ENCODE peak calls at places on chromosomes 2 and 18, in six cellular contexts. Z is Peyer's patch, Y is hepatocyte, I is colonic mucosa, P is cardiac fibroblast, X is tibial nerve. L is an unnamed sample.

GRCh38 chr18:68035709-68036522 is 519.4 kb upstream of the DSEL start:
- DNase-seq in Z (no peak), Y (no peak), I (no peak), P (peak; percentile 37), X (no peak), L (peak; percentile 31)

GRCh38 chr2:205245001-205245400 is 437.3 kb upstream of the NRP2 start:
- DNase-seq in Z (no peak), Y (no peak), I (no peak), P (peak; percentile 11), X (no peak), L (no peak)

GRCh38 chr2:217994776-217995274 is 8.0 kb downstream of the TNS1 start:
- DNase-seq in Z (no peak), Y (no peak), I (no peak), P (peak; percentile 66), X (no peak), L (peak; percentile 39)

GRCh38 chr18:44601447-44601846 is 79.2 kb upstream of the SETBP1 start:
- DNase-seq in Z (no peak), Y (peak; percentile 55), I (no peak), P (peak; percentile 71), X (no peak), L (peak; percentile 86)

GRCh38 chr2:26298286-26298637 is 47.7 kb upstream of the SELENOI start:
- DNase-seq in Z (no peak), Y (no peak), I (no peak), P (no peak), X (no peak), L (no peak)

GRCh38 chr2:156437272-156437671 is 1.1 kb downstream of the GPD2 start:
- DNase-seq in Z (peak; percentile 63), Y (no peak), I (peak; percentile 34), P (peak; percentile 56), X (peak; percentile 65), L (no peak)

GRCh38 chr2:169799555-169799954 is 884 bp downstream of the SSB start:
- DNase-seq in Z (no peak), Y (no peak), I (no peak), P (peak; percentile 13), X (no peak), L (no peak)

GRCh38 chr18:63831080-63831788 is 56.0 kb downstream of the SERPINB7 start:
- DNase-seq in Z (no peak), Y (no peak), I (no peak), P (peak; percentile 13), X (no peak), L (no peak)

GRCh38 chr2:79855264-79856006 is 342.6 kb downstream of the CTNNA2 start:
- DNase-seq in Z (no peak), Y (peak; percentile 48), I (peak; percentile 21), P (no peak), X (no peak), L (no peak)

GRCh38 chr2:65710779-65711295 is 278.4 kb upstream of the SPRED2 start:
- DNase-seq in Z (no peak), Y (no peak), I (no peak), P (no peak), X (no peak), L (no peak)

GRCh38 chr2:58866040-58866439 is 624.9 kb upstream of the FANCL start:
- DNase-seq in Z (no peak), Y (no peak), I (no peak), P (no peak), X (no peak), L (no peak)

GRCh38 chr2:9725106-9725505 is 94.3 kb upstream of the YWHAQ start:
- DNase-seq in Z (no peak), Y (no peak), I (no peak), P (no peak), X (no peak), L (no peak)

GRCh38 chr2:182767578-182767977 is 51.5 kb downstream of the DNAJC10 start:
- DNase-seq in Z (no peak), Y (peak; percentile 37), I (no peak), P (peak; percentile 37), X (no peak), L (no peak)

GRCh38 chr2:221571391-221572179 is 519 bp downstream of the EPHA4 start:
- DNase-seq in Z (peak; percentile 60), Y (peak; percentile 46), I (peak; percentile 59), P (peak; percentile 34), X (peak; percentile 19), L (no peak)

GRCh38 chr2:98912221-98912851 is 23.7 kb downstream of the CRACDL start:
- DNase-seq in Z (peak; percentile 43), Y (peak; percentile 62), I (no peak), P (peak; percentile 88), X (no peak), L (peak; percentile 96)

GRCh38 chr2:33230877-33231276 is 245.6 kb upstream of the RASGRP3 start:
- DNase-seq in Z (no peak), Y (no peak), I (no peak), P (no peak), X (no peak), L (no peak)

GRCh38 chr2:126655066-126655465 is 892 bp upstream of the GYPC start:
- DNase-seq in Z (no peak), Y (no peak), I (no peak), P (no peak), X (no peak), L (no peak)

GRCh38 chr2:206379321-206379720 is 64.0 kb upstream of the ADAM23 start:
- DNase-seq in Z (no peak), Y (no peak), I (no peak), P (no peak), X (no peak), L (no peak)

GRCh38 chr2:237431372-237431771 is 17.4 kb upstream of the COL6A3 start:
- DNase-seq in Z (no peak), Y (no peak), I (no peak), P (no peak), X (no peak), L (peak; percentile 81)

GRCh38 chr2:168182850-168183249 is 64.5 kb downstream of the STK39 start:
- DNase-seq in Z (no peak), Y (no peak), I (no peak), P (no peak), X (no peak), L (no peak)

GRCh38 chr2:238761802-238762373 is 86.0 kb upstream of the TWIST2 start:
- DNase-seq in Z (no peak), Y (peak; percentile 54), I (no peak), P (peak; percentile 31), X (no peak), L (peak; percentile 1)

GRCh38 chr18:75483662-75484061 is 56.2 kb upstream of the SMIM21 start:
- DNase-seq in Z (no peak), Y (no peak), I (no peak), P (no peak), X (no peak), L (no peak)

GRCh38 chr2:138501427-138502252 is at the start of gene SPOPL:
- DNase-seq in Z (peak; percentile 96), Y (peak; percentile 95), I (peak; percentile 91), P (peak; percentile 92), X (peak; percentile 69), L (peak; percentile 41)

GRCh38 chr2:113078350-113078839 is 10.6 kb downstream of the IL1F10 start:
- DNase-seq in Z (no peak), Y (no peak), I (peak; percentile 26), P (peak; percentile 9), X (no peak), L (no peak)

GRCh38 chr18:13618760-13619438 is 107.5 kb downstream of the FAM210A start:
- DNase-seq in Z (peak; percentile 41), Y (no peak), I (no peak), P (no peak), X (no peak), L (no peak)

GRCh38 chr2:238998775-238999174 is 150.9 kb downstream of the TWIST2 start:
- DNase-seq in Z (no peak), Y (no peak), I (no peak), P (no peak), X (no peak), L (no peak)

GRCh38 chr2:182182436-182182835 is 196.8 kb downstream of the PPP1R1C start:
- DNase-seq in Z (no peak), Y (no peak), I (no peak), P (peak; percentile 36), X (no peak), L (no peak)

GRCh38 chr2:118842687-118843491 is 4.6 kb downstream of the EN1 start:
- DNase-seq in Z (peak; percentile 29), Y (no peak), I (no peak), P (no peak), X (no peak), L (no peak)
- H3K4me3 ChIP-seq in Z (peak overlapping the region; percentile 29), Y (no peak overlapping the region), I (peak overlapping the region; percentile 10), P (no peak overlapping the region), X (peak overlapping the region; percentile 41), L (peak overlapping the region; percentile 63)

GRCh38 chr18:40210696-40211095 is 1744.3 kb upstream of the PIK3C3 start:
- DNase-seq in Z (no peak), Y (no peak), I (no peak), P (no peak), X (no peak), L (no peak)
- H3K4me3 ChIP-seq in Z (no peak overlapping the region), Y (no peak overlapping the region), I (no peak overlapping the region), P (no peak overlapping the region), X (no peak overlapping the region), L (no peak overlapping the region)

DNA sequence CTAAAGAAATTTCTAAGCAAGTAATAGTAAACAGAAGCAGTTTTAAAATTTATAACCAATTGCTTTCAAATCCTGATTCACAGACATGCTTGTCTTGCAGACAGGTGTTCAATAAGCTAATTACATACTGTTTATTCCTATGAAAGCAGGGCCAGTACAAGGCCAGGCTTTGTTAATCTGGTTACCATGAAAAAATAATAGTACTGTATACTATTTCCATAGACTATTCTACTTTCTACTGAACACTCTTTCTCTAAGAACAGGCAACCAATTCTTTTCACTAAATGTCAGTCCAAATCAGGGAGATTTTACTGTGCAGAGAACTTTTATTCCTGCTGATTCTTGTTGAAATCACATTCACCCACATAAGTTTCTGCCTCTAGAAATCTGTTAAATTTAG is 2.9 kb upstream of the SRSF7 start:
- DNase-seq in Z (no peak), Y (no peak), I (no peak), P (no peak), X (no peak), L (no peak)
- H3K4me3 ChIP-seq in Z (peak overlapping the region; percentile 26), Y (no peak overlapping the region), I (no peak overlapping the region), P (no peak overlapping the region), X (peak overlapping the region; percentile 35), L (no peak overlapping the region)

DNA sequence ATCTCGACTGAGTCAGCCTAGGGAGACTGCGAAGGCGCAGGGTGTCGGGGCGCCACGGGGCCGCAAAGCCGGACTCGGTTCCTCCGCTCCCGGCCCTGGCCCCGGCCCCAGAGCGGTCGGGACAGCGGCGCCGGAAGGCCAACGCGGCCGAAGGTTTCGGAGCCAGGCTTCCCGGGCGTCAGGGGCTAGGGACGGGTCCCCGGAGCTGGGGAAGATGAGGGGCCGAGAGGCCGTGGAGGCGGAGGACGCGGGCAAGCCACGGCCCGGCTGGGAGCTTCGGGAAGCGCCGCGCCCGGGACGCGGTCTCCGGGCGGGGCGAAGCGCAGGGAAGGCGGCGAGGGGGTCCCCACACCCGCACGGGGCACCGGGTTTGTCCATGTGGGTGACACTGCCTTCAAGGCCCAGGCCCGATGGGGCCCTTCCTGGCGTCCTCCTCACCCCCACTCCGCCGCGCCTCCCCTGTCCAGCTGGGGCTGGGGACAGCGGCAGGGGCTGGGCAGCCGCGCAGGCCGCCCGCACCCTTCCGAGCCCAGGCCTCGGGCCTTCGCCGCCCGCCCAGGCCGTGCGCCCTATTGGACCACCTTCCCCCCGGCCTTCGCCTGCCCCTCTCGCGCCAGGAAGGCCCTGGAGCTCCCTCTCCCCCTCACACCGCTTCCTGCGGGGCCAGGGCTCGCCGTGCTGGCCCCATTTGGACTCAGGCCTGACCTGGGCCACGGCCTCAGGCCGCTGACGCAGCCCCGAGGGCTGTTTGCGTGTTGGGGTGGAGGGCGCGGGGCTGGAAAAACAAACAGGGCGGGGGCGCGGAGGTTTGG is 12.6 kb upstream of the SIX3 start:
- DNase-seq in Z (no peak), Y (no peak), I (no peak), P (no peak), X (no peak), L (no peak)
- H3K4me3 ChIP-seq in Z (peak overlapping the region; percentile 23), Y (no peak overlapping the region), I (peak overlapping the region; percentile 7), P (no peak overlapping the region), X (peak overlapping the region; percentile 36), L (peak overlapping the region; percentile 5)